ENCODE peak calls at places on chromosomes 4 and X, in five cellular contexts. One of them, this sample, is unnamed.

GRCh38 chr4:13527983-13528822 is 16.1 kb downstream of the NKX3-2 start:
- DNase-seq in upper lobe of right lung: no peak
- DNase-seq in H9: no peak
- DNase-seq in CD8-positive, alpha-beta T cell: no peak
- DNase-seq in tibial nerve: no peak
- DNase-seq in this sample: no peak

GRCh38 chr4:69833251-69833650 is 26.7 kb downstream of the SULT1E1 start:
- DNase-seq in upper lobe of right lung: no peak
- DNase-seq in H9: no peak
- DNase-seq in CD8-positive, alpha-beta T cell: no peak
- DNase-seq in tibial nerve: no peak
- DNase-seq in this sample: no peak

GRCh38 chr4:24395937-24396336 is 188.4 kb downstream of the DHX15 start:
- DNase-seq in upper lobe of right lung: no peak
- DNase-seq in H9: peak
- DNase-seq in CD8-positive, alpha-beta T cell: no peak
- DNase-seq in tibial nerve: no peak
- DNase-seq in this sample: no peak

GRCh38 chrX:22748093-22748999 is 251.4 kb upstream of the DDX53 start:
- DNase-seq in upper lobe of right lung: no peak
- DNase-seq in H9: peak
- DNase-seq in CD8-positive, alpha-beta T cell: peak
- DNase-seq in tibial nerve: peak
- DNase-seq in this sample: no peak

GRCh38 chr4:88130544-88131305 is 27.7 kb downstream of the ABCG2 start:
- DNase-seq in upper lobe of right lung: no peak
- DNase-seq in H9: no peak
- DNase-seq in CD8-positive, alpha-beta T cell: no peak
- DNase-seq in tibial nerve: no peak
- DNase-seq in this sample: no peak

GRCh38 chrX:34631826-34632225 is 25.3 kb downstream of the TMEM47 start:
- DNase-seq in upper lobe of right lung: no peak
- DNase-seq in H9: no peak
- DNase-seq in CD8-positive, alpha-beta T cell: no peak
- DNase-seq in tibial nerve: no peak
- DNase-seq in this sample: no peak

GRCh38 chr4:54085284-54085683 is 14.7 kb upstream of the GSX2 start:
- DNase-seq in upper lobe of right lung: no peak
- DNase-seq in H9: no peak
- DNase-seq in CD8-positive, alpha-beta T cell: no peak
- DNase-seq in tibial nerve: peak
- DNase-seq in this sample: no peak

GRCh38 chr4:7815562-7815961 is 124.1 kb downstream of the AFAP1 start:
- DNase-seq in upper lobe of right lung: no peak
- DNase-seq in H9: no peak
- DNase-seq in CD8-positive, alpha-beta T cell: no peak
- DNase-seq in tibial nerve: no peak
- DNase-seq in this sample: no peak

GRCh38 chr4:15665738-15666365 is 10.7 kb upstream of the FBXL5 start:
- DNase-seq in upper lobe of right lung: no peak
- DNase-seq in H9: no peak
- DNase-seq in CD8-positive, alpha-beta T cell: no peak
- DNase-seq in tibial nerve: no peak
- DNase-seq in this sample: no peak

GRCh38 chrX:29535212-29536162 is 679.9 kb upstream of the MAGEB2 start:
- DNase-seq in upper lobe of right lung: no peak
- DNase-seq in H9: no peak
- DNase-seq in CD8-positive, alpha-beta T cell: no peak
- DNase-seq in tibial nerve: no peak
- DNase-seq in this sample: no peak

GRCh38 chr4:157128395-157128794 is 52.4 kb downstream of the GLRB start:
- DNase-seq in upper lobe of right lung: no peak
- DNase-seq in H9: no peak
- DNase-seq in CD8-positive, alpha-beta T cell: no peak
- DNase-seq in tibial nerve: peak
- DNase-seq in this sample: no peak

GRCh38 chr4:122151982-122152698 is at the start of gene BLTP1:
- DNase-seq in upper lobe of right lung: peak
- DNase-seq in H9: peak
- DNase-seq in CD8-positive, alpha-beta T cell: peak
- DNase-seq in tibial nerve: peak
- DNase-seq in this sample: peak

GRCh38 chr4:24594887-24595286 is 10.5 kb upstream of the DHX15 start:
- DNase-seq in upper lobe of right lung: no peak
- DNase-seq in H9: no peak
- DNase-seq in CD8-positive, alpha-beta T cell: no peak
- DNase-seq in tibial nerve: no peak
- DNase-seq in this sample: no peak

GRCh38 chr4:156746111-156746510 is 225.5 kb downstream of the PDGFC start:
- DNase-seq in upper lobe of right lung: no peak
- DNase-seq in H9: no peak
- DNase-seq in CD8-positive, alpha-beta T cell: no peak
- DNase-seq in tibial nerve: no peak
- DNase-seq in this sample: no peak

GRCh38 chr4:138891610-138892009 is 124.0 kb upstream of the NOCT start:
- DNase-seq in upper lobe of right lung: no peak
- DNase-seq in H9: no peak
- DNase-seq in CD8-positive, alpha-beta T cell: no peak
- DNase-seq in tibial nerve: no peak
- DNase-seq in this sample: no peak

GRCh38 chr4:105797225-105797624 is 88.6 kb downstream of the GSTCD start:
- DNase-seq in upper lobe of right lung: no peak
- DNase-seq in H9: no peak
- DNase-seq in CD8-positive, alpha-beta T cell: no peak
- DNase-seq in tibial nerve: no peak
- DNase-seq in this sample: no peak

GRCh38 chrX:34365482-34365881 is 233.4 kb upstream of the FAM47A start:
- DNase-seq in upper lobe of right lung: no peak
- DNase-seq in H9: no peak
- DNase-seq in CD8-positive, alpha-beta T cell: no peak
- DNase-seq in tibial nerve: peak
- DNase-seq in this sample: no peak

GRCh38 chr4:173420821-173421220 is 21.9 kb upstream of the SCRG1 start:
- DNase-seq in upper lobe of right lung: no peak
- DNase-seq in H9: no peak
- DNase-seq in CD8-positive, alpha-beta T cell: no peak
- DNase-seq in tibial nerve: no peak
- DNase-seq in this sample: no peak

GRCh38 chr4:141126769-141127168 is 6.5 kb downstream of the RNF150 start:
- DNase-seq in upper lobe of right lung: no peak
- DNase-seq in H9: no peak
- DNase-seq in CD8-positive, alpha-beta T cell: no peak
- DNase-seq in tibial nerve: no peak
- DNase-seq in this sample: no peak

GRCh38 chrX:48472851-48473717 is 2.9 kb upstream of the FTSJ1 start:
- DNase-seq in upper lobe of right lung: no peak
- DNase-seq in H9: no peak
- DNase-seq in CD8-positive, alpha-beta T cell: no peak
- DNase-seq in tibial nerve: no peak
- DNase-seq in this sample: no peak

GRCh38 chr4:22487333-22487732 is 28.5 kb downstream of the ADGRA3 start:
- DNase-seq in upper lobe of right lung: no peak
- DNase-seq in H9: no peak
- DNase-seq in CD8-positive, alpha-beta T cell: no peak
- DNase-seq in tibial nerve: no peak
- DNase-seq in this sample: no peak

GRCh38 chrX:68693481-68694410 is 46.3 kb downstream of the STARD8 start:
- DNase-seq in upper lobe of right lung: peak
- DNase-seq in H9: peak
- DNase-seq in CD8-positive, alpha-beta T cell: no peak
- DNase-seq in tibial nerve: peak
- DNase-seq in this sample: no peak

GRCh38 chrX:1451676-1452496 is 823 bp downstream of the ASMTL start:
- DNase-seq in upper lobe of right lung: peak
- DNase-seq in H9: peak
- DNase-seq in CD8-positive, alpha-beta T cell: peak
- DNase-seq in tibial nerve: no peak
- DNase-seq in this sample: no peak

GRCh38 chr4:56976283-56976877 is 1.0 kb downstream of the NOA1 start:
- DNase-seq in upper lobe of right lung: peak
- DNase-seq in H9: no peak
- DNase-seq in CD8-positive, alpha-beta T cell: no peak
- DNase-seq in tibial nerve: no peak
- DNase-seq in this sample: no peak
- H3K27ac ChIP-seq in upper lobe of right lung: peak
- H3K27ac ChIP-seq in H9: no peak
- H3K27ac ChIP-seq in CD8-positive, alpha-beta T cell: peak
- H3K27ac ChIP-seq in tibial nerve: peak
- H3K27ac ChIP-seq in this sample: peak

GRCh38 chr4:152159773-152160172 is 376.1 kb downstream of the FBXW7 start:
- DNase-seq in upper lobe of right lung: no peak
- DNase-seq in H9: no peak
- DNase-seq in CD8-positive, alpha-beta T cell: no peak
- DNase-seq in tibial nerve: no peak
- DNase-seq in this sample: no peak

GRCh38 chr4:152150214-152150613 is 385.7 kb downstream of the FBXW7 start:
- DNase-seq in upper lobe of right lung: no peak
- DNase-seq in H9: no peak
- DNase-seq in CD8-positive, alpha-beta T cell: no peak
- DNase-seq in tibial nerve: no peak
- DNase-seq in this sample: no peak

GRCh38 chr4:152149734-152150133 is 386.2 kb downstream of the FBXW7 start:
- DNase-seq in upper lobe of right lung: no peak
- DNase-seq in H9: no peak
- DNase-seq in CD8-positive, alpha-beta T cell: no peak
- DNase-seq in tibial nerve: no peak
- DNase-seq in this sample: no peak

GRCh38 chr4:152156448-152156847 is 379.4 kb downstream of the FBXW7 start:
- DNase-seq in upper lobe of right lung: no peak
- DNase-seq in H9: no peak
- DNase-seq in CD8-positive, alpha-beta T cell: no peak
- DNase-seq in tibial nerve: no peak
- DNase-seq in this sample: no peak

GRCh38 chr4:152154433-152154832 is 381.5 kb downstream of the FBXW7 start:
- DNase-seq in upper lobe of right lung: no peak
- DNase-seq in H9: no peak
- DNase-seq in CD8-positive, alpha-beta T cell: no peak
- DNase-seq in tibial nerve: no peak
- DNase-seq in this sample: no peak
- H3K27ac ChIP-seq in upper lobe of right lung: no peak
- H3K27ac ChIP-seq in H9: no peak
- H3K27ac ChIP-seq in CD8-positive, alpha-beta T cell: no peak
- H3K27ac ChIP-seq in tibial nerve: no peak
- H3K27ac ChIP-seq in this sample: no peak

GRCh38 chr4:39846135-39846534 is 131.6 kb downstream of the PDS5A start:
- DNase-seq in upper lobe of right lung: no peak
- DNase-seq in H9: no peak
- DNase-seq in CD8-positive, alpha-beta T cell: no peak
- DNase-seq in tibial nerve: no peak
- DNase-seq in this sample: no peak
- H3K27ac ChIP-seq in upper lobe of right lung: no peak
- H3K27ac ChIP-seq in H9: no peak
- H3K27ac ChIP-seq in CD8-positive, alpha-beta T cell: no peak
- H3K27ac ChIP-seq in tibial nerve: no peak
- H3K27ac ChIP-seq in this sample: no peak

GRCh38 chr4:113901994-113902787 is 77.3 kb downstream of the ARSJ start:
- DNase-seq in upper lobe of right lung: peak
- DNase-seq in H9: no peak
- DNase-seq in CD8-positive, alpha-beta T cell: peak
- DNase-seq in tibial nerve: no peak
- DNase-seq in this sample: peak
- H3K27ac ChIP-seq in upper lobe of right lung: no peak
- H3K27ac ChIP-seq in H9: no peak
- H3K27ac ChIP-seq in CD8-positive, alpha-beta T cell: peak
- H3K27ac ChIP-seq in tibial nerve: no peak
- H3K27ac ChIP-seq in this sample: peak

This sample was measured in effector memory CD4-positive, alpha-beta T cell.